ENCODE peak calls at places on chromosomes 11 and 22, in nine cellular contexts. Z is IMR-90, H is ovary, F is upper lobe of right lung, B is suprapubic skin, Y is left ventricle myocardium inferior, W is pancreas, Q is transverse colon, E is Peyer's patch. U is an unnamed sample.

GRCh38 chr22:49699476-49699875 is 128.2 kb downstream of the BRD1 start:
- DNase-seq in B (no peak), F (no peak), E (no peak), Y (no peak), Z (no peak), W (peak; percentile 53), H (no peak), Q (no peak), U (no peak)

GRCh38 chr22:19396934-19397728 is 34.4 kb downstream of the HIRA start:
- DNase-seq in B (no peak), E (no peak), H (no peak), Q (no peak), Y (no peak), F (no peak), Z (no peak), W (no peak), U (no peak)

GRCh38 chr11:110153474-110153873 is 60.3 kb downstream of the ZC3H12C start:
- DNase-seq in B (no peak), F (no peak), H (no peak), Y (no peak), Z (no peak), E (no peak), W (no peak), Q (no peak), U (no peak)

GRCh38 chr11:12813371-12814225 is 139.4 kb downstream of the TEAD1 start:
- DNase-seq in B (no peak), W (no peak), Q (peak; percentile 38), E (peak; percentile 50), F (no peak), Z (peak; percentile 88), Y (no peak), H (peak; percentile 83), U (peak; percentile 63)

GRCh38 chr11:75896843-75897419 is 81.9 kb downstream of the UVRAG start:
- DNase-seq in Z (peak; percentile 55), B (no peak), Y (no peak), F (no peak), H (no peak), E (no peak), W (no peak), Q (no peak), U (no peak)

GRCh38 chr11:69131644-69132300 is 24.0 kb upstream of the SMIM38 start:
- DNase-seq in H (no peak), Z (peak; percentile 70), Y (peak; percentile 71), F (peak; percentile 83), Q (peak; percentile 85), B (no peak), E (peak; percentile 83), W (no peak), U (peak; percentile 85)

GRCh38 chr22:42742940-42743339 is 22.3 kb upstream of the A4GALT start:
- DNase-seq in F (no peak), Q (no peak), Y (peak; percentile 64), W (no peak), Z (no peak), E (no peak), H (no peak), B (no peak), U (peak; percentile 77)

GRCh38 chr22:39908737-39909136 is 7.9 kb downstream of the GRAP2 start:
- DNase-seq in F (no peak), W (no peak), Q (no peak), Z (peak; percentile 8), B (no peak), E (no peak), Y (no peak), H (no peak), U (no peak)

GRCh38 chr11:101885631-101886030 is 29.2 kb upstream of the CEP126 start:
- DNase-seq in Q (no peak), Z (no peak), B (no peak), H (no peak), Y (no peak), F (no peak), W (no peak), E (no peak), U (no peak)

GRCh38 chr11:115765803-115766239 is 261.6 kb upstream of the CADM1 start:
- DNase-seq in W (no peak), E (no peak), Y (no peak), Z (peak; percentile 81), Q (no peak), F (no peak), H (no peak), B (no peak), U (no peak)

GRCh38 chr11:7639643-7640025 is 33.7 kb downstream of the CYB5R2 start:
- DNase-seq in F (no peak), B (no peak), E (peak; percentile 86), Z (no peak), Y (no peak), H (no peak), Q (peak; percentile 83), W (no peak), U (no peak)

GRCh38 chr11:44648109-44648508 is 78.7 kb upstream of the TSPAN18 start:
- DNase-seq in Z (no peak), B (no peak), Q (no peak), E (no peak), Y (no peak), F (no peak), W (no peak), H (no peak), U (no peak)

GRCh38 chr11:19918302-19919049 is 205.8 kb downstream of the NAV2 start:
- DNase-seq in Y (no peak), H (no peak), W (no peak), E (no peak), F (no peak), B (no peak), Z (no peak), Q (no peak), U (no peak)

GRCh38 chr11:77203901-77204755 is 76.1 kb downstream of the MYO7A start:
- DNase-seq in F (peak; percentile 41), Y (no peak), Q (peak; percentile 1), H (peak; percentile 5), Z (no peak), W (peak; percentile 42), B (peak; percentile 46), E (peak; percentile 37), U (peak; percentile 12)

GRCh38 chr22:39773976-39774539 is 119.5 kb downstream of the ENTHD1 start:
- DNase-seq in H (no peak), Z (peak; percentile 0), F (no peak), W (no peak), Y (no peak), Q (peak; percentile 13), E (no peak), B (no peak), U (no peak)

GRCh38 chr11:130641884-130642283 is 193.4 kb downstream of the ADAMTS15 start:
- DNase-seq in H (no peak), Q (no peak), Z (no peak), B (no peak), Y (no peak), F (no peak), W (no peak), E (no peak), U (peak; percentile 51)

DNA sequence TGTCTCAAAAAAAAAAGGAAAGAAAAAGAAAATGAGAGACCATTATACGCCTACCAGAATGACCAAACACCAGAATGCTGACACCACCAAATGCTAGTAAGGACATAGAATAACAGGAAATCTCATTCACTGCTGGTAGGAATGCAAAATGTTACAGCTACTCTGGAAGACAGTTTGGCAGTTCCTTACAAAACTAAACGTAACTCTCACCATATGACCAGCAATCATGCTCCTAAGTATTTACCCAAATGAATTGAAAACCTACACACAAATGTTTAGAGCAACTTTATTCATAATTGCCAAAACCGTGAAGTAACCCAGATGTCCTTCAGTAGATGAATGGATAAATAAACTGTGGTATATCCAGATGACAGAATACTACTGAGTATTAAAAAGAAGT is 7.2 kb downstream of the CHKA start:
- DNase-seq in Z (peak; percentile 65), B (no peak), F (no peak), W (no peak), Q (no peak), E (no peak), H (no peak), Y (no peak), U (no peak)
- TF ChIP-seq CTCF in Z (peak; percentile 34), B (no peak), F (no peak), W (no peak), Q (no peak), E (no peak), H (no peak), Y (no peak), U (no peak)

DNA sequence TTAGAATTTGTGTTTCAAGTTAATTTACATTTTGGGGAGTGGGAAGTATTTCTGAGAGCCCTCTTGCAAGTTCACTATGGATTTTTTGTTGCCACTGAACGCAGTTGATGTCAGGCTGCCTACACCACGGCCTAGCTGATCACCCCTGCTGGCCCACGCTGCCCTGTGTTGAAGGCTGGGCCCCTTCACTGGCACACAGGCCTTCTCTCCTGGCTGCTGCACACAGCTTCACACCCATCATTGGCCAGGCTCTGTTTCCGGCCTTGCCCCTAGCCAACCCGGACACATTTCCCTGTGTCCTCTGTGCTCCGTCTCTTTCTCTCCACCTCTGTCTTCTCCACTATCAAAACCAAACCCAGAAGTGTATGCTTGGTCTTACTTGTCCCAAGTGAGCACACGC is 121.1 kb downstream of the TBC1D22A start:
- DNase-seq in Y (no peak), Z (no peak), H (no peak), Q (no peak), F (no peak), W (no peak), B (no peak), E (no peak), U (no peak)
- H3K36me3 ChIP-seq in Y (peaks cover 3% of the 10 kb centered on the region), Z (peaks cover 4% of the 10 kb centered on the region), H (no peaks in the 10 kb centered on the region), Q (no peaks in the 10 kb centered on the region), F (peaks cover 13% of the 10 kb centered on the region), W (no peaks in the 10 kb centered on the region), B (peaks cover 2% of the 10 kb centered on the region), E (no peaks in the 10 kb centered on the region), U (no peaks in the 10 kb centered on the region)

GRCh38 chr11:897226-898159 is 13.1 kb downstream of the CHID1 start:
- DNase-seq in E (no peak), Z (no peak), B (no peak), Y (no peak), Q (no peak), W (no peak), H (no peak), F (no peak), U (peak; percentile 53)

GRCh38 chr11:900545-900944 is 10.1 kb downstream of the CHID1 start:
- DNase-seq in E (no peak), B (no peak), W (no peak), F (no peak), H (no peak), Z (no peak), Q (no peak), Y (no peak), U (no peak)

GRCh38 chr11:899724-900123 is 10.9 kb downstream of the CHID1 start:
- DNase-seq in F (no peak), Q (no peak), E (no peak), H (no peak), B (no peak), Z (no peak), W (no peak), Y (no peak), U (no peak)

GRCh38 chr11:898540-899190 is 11.9 kb downstream of the CHID1 start:
- DNase-seq in F (no peak), H (no peak), W (peak; percentile 71), B (no peak), Q (no peak), Z (no peak), Y (no peak), E (no peak), U (peak; percentile 74)

GRCh38 chr11:898160-898517 is 12.5 kb downstream of the CHID1 start:
- DNase-seq in Q (no peak), F (no peak), E (no peak), W (no peak), Z (peak; percentile 11), H (no peak), B (no peak), Y (no peak), U (peak; percentile 49)
- TF ChIP-seq CTCF in Q (no peak), F (no peak), E (no peak), W (no peak), Z (peak; percentile 29), H (no peak), B (peak; percentile 12), Y (peak; percentile 18), U (no peak)

GRCh38 chr22:24339452-24339747 is 68.8 kb downstream of the SPECC1L start:
- DNase-seq in Q (no peak), H (no peak), W (no peak), B (no peak), F (no peak), Y (no peak), E (no peak), Z (no peak), U (no peak)
- H3K36me3 ChIP-seq in Q (no peaks in the 10 kb centered on the region), H (no peaks in the 10 kb centered on the region), W (no peaks in the 10 kb centered on the region), B (peaks cover 61% of the 10 kb centered on the region), F (peaks cover 88% of the 10 kb centered on the region), Y (peaks cover 91% of the 10 kb centered on the region), E (no peaks in the 10 kb centered on the region), Z (peaks cover 31% of the 10 kb centered on the region), U (no peaks in the 10 kb centered on the region)

U was measured in testis.